ENCODE peak calls at places on chromosome 5, in ten cellular contexts. C, G, A, F, B, J, R, S, O and W are unnamed samples.

GRCh38 chr5:72170101-72170500 is 62.8 kb downstream of the MAP1B start:
- DNase-seq in F (no peak), G (no peak), R (no peak), O (no peak), A (no peak), C (no peak), J (no peak), S (no peak), B (no peak), W (no peak)

GRCh38 chr5:17190242-17190778 is 27.1 kb upstream of the BASP1 start:
- DNase-seq in F (no peak), G (no peak), B (peak), C (peak), S (no peak), J (peak), O (peak), R (no peak), A (peak), W (no peak)

GRCh38 chr5:8905021-8905420 is 640.9 kb downstream of the SEMA5A start:
- DNase-seq in F (no peak), O (no peak), S (peak), J (no peak), G (no peak), B (peak), C (no peak), R (no peak), A (peak), W (no peak)

GRCh38 chr5:97071101-97071500 is 71.3 kb downstream of the LIX1 start:
- DNase-seq in S (no peak), A (peak), C (no peak), B (peak), J (no peak), G (no peak), O (no peak), R (no peak), F (no peak), W (peak)

GRCh38 chr5:166602271-166602670 is 1689.2 kb upstream of the WWC1 start:
- DNase-seq in O (no peak), S (no peak), C (no peak), J (no peak), G (no peak), A (no peak), B (no peak), F (no peak), R (no peak), W (no peak)

GRCh38 chr5:109252731-109253130 is 157.0 kb downstream of the PJA2 start:
- DNase-seq in C (no peak), S (no peak), G (no peak), R (no peak), O (no peak), J (no peak), B (no peak), F (no peak), A (no peak), W (no peak)

GRCh38 chr5:62547929-62548678 is 30.5 kb upstream of the LRRC70 start:
- DNase-seq in S (no peak), C (no peak), F (no peak), B (no peak), J (peak), R (no peak), A (no peak), O (no peak), G (no peak), W (no peak)

GRCh38 chr5:179461576-179461975 is 88.8 kb upstream of the RUFY1 start:
- DNase-seq in J (no peak), A (no peak), B (no peak), O (no peak), G (no peak), F (no peak), C (no peak), S (no peak), R (no peak), W (no peak)

GRCh38 chr5:74945561-74946165 is 79.5 kb upstream of the FAM169A start:
- DNase-seq in S (no peak), G (no peak), B (no peak), R (no peak), J (peak), A (peak), O (no peak), F (no peak), C (no peak), W (no peak)

GRCh38 chr5:156383510-156383909 is 56.5 kb downstream of the SGCD start:
- DNase-seq in C (no peak), A (peak), F (no peak), J (no peak), O (no peak), R (no peak), B (peak), S (no peak), G (no peak), W (no peak)

GRCh38 chr5:38191693-38192092 is 66.7 kb upstream of the EGFLAM start:
- DNase-seq in C (no peak), O (no peak), G (no peak), F (no peak), A (no peak), S (no peak), R (no peak), J (no peak), B (no peak), W (no peak)

GRCh38 chr5:26192496-26192895 is 845.9 kb downstream of the CDH9 start:
- DNase-seq in F (no peak), B (peak), R (no peak), O (no peak), C (no peak), A (no peak), J (no peak), G (no peak), S (no peak), W (no peak)

GRCh38 chr5:61301820-61302563 is 30.1 kb upstream of the ZSWIM6 start:
- DNase-seq in G (peak), O (peak), R (no peak), B (peak), S (no peak), J (no peak), C (peak), F (no peak), A (peak), W (peak)

GRCh38 chr5:152649609-152650008 is 244.5 kb upstream of the NMUR2 start:
- DNase-seq in J (no peak), A (no peak), B (no peak), F (no peak), G (no peak), S (no peak), R (no peak), O (no peak), C (no peak), W (no peak)

GRCh38 chr5:37738057-37738691 is 101.7 kb downstream of the GDNF start:
- DNase-seq in C (peak), A (peak), R (no peak), O (peak), J (peak), B (peak), G (no peak), F (no peak), S (peak), W (no peak)

GRCh38 chr5:92543246-92543645 is 1037.8 kb downstream of the NR2F1-AS1 start:
- DNase-seq in C (no peak), A (peak), F (no peak), G (no peak), O (no peak), R (no peak), B (peak), J (no peak), S (no peak), W (no peak)

GRCh38 chr5:158875272-158875679 is 224.4 kb downstream of the EBF1 start:
- DNase-seq in G (no peak), B (peak), F (no peak), S (no peak), R (no peak), O (no peak), J (no peak), A (peak), C (no peak), W (no peak)

GRCh38 chr5:4531756-4532704 is 608.1 kb upstream of the ADAMTS16 start:
- DNase-seq in S (no peak), B (no peak), R (no peak), F (no peak), G (no peak), C (no peak), J (no peak), O (no peak), A (no peak), W (no peak)

GRCh38 chr5:90479611-90480385 is 5.1 kb downstream of the POLR3G start:
- DNase-seq in C (no peak), A (peak), B (peak), S (no peak), F (no peak), O (no peak), G (no peak), R (no peak), J (no peak), W (no peak)

GRCh38 chr5:119304439-119304838 is 51.4 kb upstream of the TNFAIP8 start:
- DNase-seq in C (peak), J (no peak), B (peak), A (peak), S (no peak), F (no peak), R (no peak), G (no peak), O (no peak), W (no peak)

GRCh38 chr5:65663804-65664521 is 39.1 kb downstream of the SHLD3 start:
- DNase-seq in C (peak), A (peak), B (peak), S (no peak), F (no peak), O (no peak), G (no peak), R (no peak), J (no peak), W (no peak)

GRCh38 chr5:99058466-99058865 is 129.7 kb upstream of the CHD1 start:
- DNase-seq in G (no peak), B (no peak), F (no peak), R (no peak), C (no peak), O (no peak), S (no peak), A (no peak), J (no peak), W (no peak)

GRCh38 chr5:84383816-84384603 is 670 bp downstream of the EDIL3 start:
- DNase-seq in R (no peak), A (peak), J (no peak), F (no peak), G (no peak), B (peak), S (no peak), O (peak), C (peak), W (no peak)

GRCh38 chr5:154523104-154523503 is 45.1 kb upstream of the HAND1 start:
- DNase-seq in R (no peak), J (no peak), B (no peak), A (no peak), F (no peak), O (no peak), G (no peak), S (no peak), C (no peak), W (no peak)

GRCh38 chr5:178388381-178389030 is 155.9 kb upstream of the PHYKPL start:
- DNase-seq in A (peak), S (no peak), R (no peak), J (no peak), B (no peak), G (peak), C (no peak), O (no peak), F (no peak), W (peak)

GRCh38 chr5:152884006-152884405 is 478.9 kb upstream of the NMUR2 start:
- DNase-seq in F (no peak), R (no peak), C (no peak), B (no peak), S (peak), G (no peak), A (no peak), O (no peak), J (no peak), W (no peak)

GRCh38 chr5:109849478-109850088 is 159.9 kb downstream of the MAN2A1 start:
- DNase-seq in F (no peak), S (no peak), J (no peak), O (no peak), C (no peak), R (no peak), A (no peak), B (no peak), G (no peak), W (no peak)